ENCODE peak calls at places on chromosomes 2 and 18, in four cellular contexts. C is A549, A is K562, M is PC-3. B is an unnamed sample.

GRCh38 chr2:76517238-76517909 is 806.7 kb upstream of the GCFC2 start:
- DNase-seq in C (no peak), A (no peak), M (no peak), B (no peak)

GRCh38 chr2:65128297-65129190 is 1.4 kb downstream of the RAB1A start:
- DNase-seq in C (no peak), A (no peak), M (peak), B (peak)

GRCh38 chr2:88692187-88692586 is 714 bp downstream of the RPIA start:
- DNase-seq in A (peak), C (peak), M (peak), B (no peak)

GRCh38 chr18:74261053-74261452 is 30.7 kb downstream of the CYB5A start:
- DNase-seq in C (no peak), M (no peak), A (no peak), B (no peak)

GRCh38 chr2:238930216-238930615 is 82.3 kb downstream of the TWIST2 start:
- DNase-seq in M (no peak), C (no peak), A (no peak), B (no peak)

GRCh38 chr2:191565647-191566198 is 112.2 kb upstream of the NABP1 start:
- DNase-seq in M (no peak), C (no peak), A (peak), B (no peak)

GRCh38 chr2:180743412-180743811 is 237.0 kb upstream of the UBE2E3 start:
- DNase-seq in M (peak), A (no peak), C (no peak), B (no peak)

GRCh38 chr2:30366199-30366691 is 80.8 kb upstream of the LCLAT1 start:
- DNase-seq in M (no peak), A (no peak), C (no peak), B (no peak)

GRCh38 chr2:110678457-110679336 is 834 bp upstream of the BUB1 start:
- DNase-seq in A (peak), C (peak), M (peak), B (no peak)

GRCh38 chr2:88737385-88737784 is 45.9 kb downstream of the RPIA start:
- DNase-seq in C (no peak), A (no peak), M (no peak), B (no peak)

GRCh38 chr18:80244167-80244566 is 3.1 kb downstream of the PARD6G start:
- DNase-seq in A (no peak), M (no peak), C (no peak), B (no peak)

GRCh38 chr2:65388051-65388531 is 44.3 kb downstream of the SPRED2 start:
- DNase-seq in M (no peak), A (no peak), C (no peak), B (no peak)

GRCh38 chr18:48541026-48541746 is 2.4 kb downstream of the CTIF start:
- DNase-seq in M (peak), A (peak), C (peak), B (no peak)

GRCh38 chr18:55256568-55257289 is 297.5 kb upstream of the CCDC68 start:
- DNase-seq in A (no peak), C (no peak), M (no peak), B (no peak)

GRCh38 chr2:21740529-21740928 is 616.8 kb downstream of the TDRD15 start:
- DNase-seq in M (no peak), C (no peak), A (no peak), B (no peak)

GRCh38 chr18:42459873-42460272 is 504.8 kb downstream of the PIK3C3 start:
- DNase-seq in A (no peak), C (no peak), M (no peak), B (no peak)

GRCh38 chr2:222468338-222468737 is 44.0 kb downstream of the SGPP2 start:
- DNase-seq in A (no peak), M (no peak), C (no peak), B (no peak)

DNA sequence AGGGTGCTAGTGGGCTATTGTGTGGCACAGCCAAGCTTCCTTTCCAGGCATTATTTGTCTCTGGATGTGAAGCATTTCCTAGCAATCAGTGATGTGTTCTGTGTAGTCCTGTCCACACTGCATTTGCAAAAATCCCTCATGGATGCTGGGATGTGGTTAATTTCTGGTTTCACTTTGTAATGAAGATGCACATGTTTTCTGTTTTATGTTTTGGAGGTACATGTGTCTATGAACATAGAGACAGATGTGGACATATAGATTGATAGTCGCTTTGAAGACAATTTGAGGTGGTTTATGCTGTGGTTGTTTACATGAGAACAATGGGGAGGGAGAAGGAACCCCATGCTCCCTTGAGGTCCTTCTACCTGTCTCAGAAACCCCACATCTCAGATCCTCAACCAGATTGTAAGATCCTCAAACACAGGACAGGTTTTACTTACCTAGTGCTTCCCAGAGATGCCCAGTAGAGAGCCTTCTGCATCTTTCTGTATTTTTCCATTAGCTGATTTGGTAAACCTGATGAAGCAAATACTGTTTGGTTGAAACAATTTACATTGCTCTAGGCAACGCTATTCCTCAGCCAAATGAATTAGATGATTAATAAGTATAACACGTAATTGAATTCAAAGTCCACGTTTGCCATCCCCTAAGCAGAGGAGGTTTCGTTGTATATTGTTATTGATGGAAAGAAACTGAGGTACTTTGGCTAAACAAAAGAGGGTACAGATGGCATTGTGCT is 204.4 kb downstream of the SPP2 start:
- DNase-seq in A (no peak), M (peak), C (no peak), B (no peak)
- H3K27ac ChIP-seq in A (no peak), M (peak), C (peak), B (peak)

DNA sequence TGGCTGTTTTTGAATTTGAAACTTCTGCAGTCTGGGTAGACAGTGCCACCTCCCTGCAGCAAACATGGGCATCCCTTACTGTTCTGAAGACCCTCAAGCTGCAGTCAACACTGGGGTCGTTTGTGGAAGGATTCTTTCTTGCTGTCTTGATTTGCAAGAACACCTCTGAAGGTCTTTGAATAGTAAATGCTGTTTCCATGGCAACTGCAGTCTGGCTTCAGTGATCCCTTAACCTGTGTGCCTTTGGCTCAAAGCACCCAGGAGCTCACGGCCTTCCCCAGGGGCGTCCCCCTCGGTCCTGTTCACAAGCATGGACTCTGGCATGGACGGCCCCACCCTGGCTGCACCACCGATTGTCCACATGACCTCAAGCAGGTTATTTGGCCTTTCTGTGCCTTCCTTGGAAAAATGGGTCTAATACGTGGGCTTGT is 38.3 kb downstream of the LRRFIP1 start:
- DNase-seq in M (no peak), C (no peak), A (no peak), B (no peak)
- H3K27ac ChIP-seq in M (no peak), C (no peak), A (no peak), B (no peak)

GRCh38 chr2:69789129-69789528 is 40.3 kb upstream of the GMCL1 start:
- DNase-seq in M (no peak), C (peak), A (no peak), B (no peak)

GRCh38 chr2:69786105-69786504 is 43.4 kb upstream of the GMCL1 start:
- DNase-seq in M (no peak), A (no peak), C (no peak), B (no peak)

GRCh38 chr2:69791045-69791444 is 38.4 kb upstream of the GMCL1 start:
- DNase-seq in M (no peak), C (no peak), A (no peak), B (no peak)

GRCh38 chr2:69789762-69790600 is 39.5 kb upstream of the GMCL1 start:
- DNase-seq in C (no peak), M (no peak), A (no peak), B (no peak)

GRCh38 chr2:69790601-69790959 is 38.9 kb upstream of the GMCL1 start:
- DNase-seq in M (no peak), A (no peak), C (no peak), B (no peak)
- H3K27ac ChIP-seq in M (no peak), A (no peak), C (peak), B (no peak)

DNA sequence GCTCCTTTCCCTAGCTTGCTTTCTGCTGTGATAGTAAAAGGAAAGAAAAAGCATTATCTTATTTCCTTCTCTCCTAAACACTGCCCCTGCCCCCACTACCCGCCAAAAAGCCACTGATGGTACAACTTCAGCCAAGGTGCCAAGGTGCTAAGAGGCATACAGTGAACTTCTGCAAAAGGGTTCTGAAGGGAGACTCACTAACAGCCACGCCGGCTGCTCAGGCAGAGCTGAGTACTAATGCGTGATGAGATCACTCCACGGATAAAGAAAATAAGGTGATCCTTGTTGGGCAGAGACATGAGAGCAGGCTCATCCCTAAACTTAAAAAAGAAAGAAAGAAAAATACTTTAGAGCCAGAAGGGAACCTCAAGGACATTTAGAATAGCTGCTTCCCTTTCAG is 60.5 kb upstream of the PXDN start:
- DNase-seq in M (no peak), A (no peak), C (no peak), B (no peak)
- H3K27ac ChIP-seq in M (no peak), A (no peak), C (no peak), B (no peak)

B was measured in epithelial cell of prostate.